ENCODE peak calls at places on chromosomes 12 and 14, in nine cellular contexts. B, A, X, W, C, H, U, S and T are unnamed samples. For H3K4me1, the result is how much of the 10 kb centered on the place peaks cover.

GRCh38 chr12:85190728-85191127 is 89.3 kb upstream of the ALX1 start:
- DNase-seq in X (no peak), U (no peak), A (no peak), C (no peak), S (no peak), B (no peak), H (no peak), W (no peak), T (no peak)

GRCh38 chr14:103198429-103199140 is 75.3 kb downstream of the TNFAIP2 start:
- DNase-seq in S (no peak), X (peak), H (no peak), C (no peak), U (no peak), A (no peak), B (peak), W (no peak), T (peak)

GRCh38 chr12:10749700-10750384 is 26.7 kb upstream of the YBX3 start:
- DNase-seq in H (peak), W (peak), S (peak), U (peak), B (peak), C (peak), X (peak), A (no peak), T (peak)

GRCh38 chr14:71060274-71060673 is 153.0 kb downstream of the PCNX1 start:
- DNase-seq in S (no peak), C (no peak), X (no peak), A (no peak), U (no peak), W (no peak), H (no peak), B (no peak), T (no peak)

GRCh38 chr12:69468237-69469026 is 1.8 kb upstream of the FRS2 start:
- DNase-seq in C (no peak), H (no peak), X (no peak), S (no peak), B (no peak), A (no peak), W (no peak), U (no peak), T (no peak)

GRCh38 chr14:90608281-90608680 is 207.9 kb downstream of the TTC7B start:
- DNase-seq in S (no peak), X (no peak), U (no peak), H (no peak), C (no peak), W (no peak), A (no peak), B (no peak), T (no peak)

GRCh38 chr12:52006726-52007157 is at the start of gene TAMALIN:
- DNase-seq in B (peak), S (peak), H (peak), C (peak), X (no peak), U (no peak), W (peak), A (no peak), T (no peak)

GRCh38 chr12:129245769-129246168 is 392.5 kb downstream of the GLT1D1 start:
- DNase-seq in H (no peak), S (no peak), B (no peak), X (no peak), A (no peak), W (no peak), C (no peak), U (no peak), T (no peak)

GRCh38 chr14:56892959-56893358 is 82.7 kb upstream of the OTX2 start:
- DNase-seq in U (no peak), H (no peak), C (no peak), A (no peak), S (no peak), B (no peak), W (no peak), X (no peak), T (no peak)

GRCh38 chr14:100881211-100882025 is 22.1 kb downstream of the RTL1 start:
- DNase-seq in B (no peak), H (no peak), S (no peak), C (no peak), W (no peak), A (no peak), X (no peak), U (no peak), T (no peak)

GRCh38 chr14:101559624-101560533 is 1.4 kb upstream of the DIO3 start:
- DNase-seq in S (no peak), W (peak), C (peak), U (no peak), H (no peak), A (no peak), X (no peak), B (no peak), T (no peak)

GRCh38 chr14:34359423-34360120 is 102.5 kb downstream of the SPTSSA start:
- DNase-seq in C (no peak), H (no peak), B (no peak), W (peak), U (no peak), S (no peak), X (no peak), A (no peak), T (no peak)

GRCh38 chr12:121806556-121807308 is 2.9 kb downstream of the SETD1B start:
- DNase-seq in W (no peak), H (no peak), X (no peak), A (no peak), C (no peak), S (peak), B (no peak), U (no peak), T (no peak)

GRCh38 chr12:20829919-20830318 is 19.4 kb downstream of the SLCO1B3 start:
- DNase-seq in H (no peak), X (no peak), U (no peak), C (no peak), A (no peak), S (no peak), W (no peak), B (no peak), T (no peak)

DNA sequence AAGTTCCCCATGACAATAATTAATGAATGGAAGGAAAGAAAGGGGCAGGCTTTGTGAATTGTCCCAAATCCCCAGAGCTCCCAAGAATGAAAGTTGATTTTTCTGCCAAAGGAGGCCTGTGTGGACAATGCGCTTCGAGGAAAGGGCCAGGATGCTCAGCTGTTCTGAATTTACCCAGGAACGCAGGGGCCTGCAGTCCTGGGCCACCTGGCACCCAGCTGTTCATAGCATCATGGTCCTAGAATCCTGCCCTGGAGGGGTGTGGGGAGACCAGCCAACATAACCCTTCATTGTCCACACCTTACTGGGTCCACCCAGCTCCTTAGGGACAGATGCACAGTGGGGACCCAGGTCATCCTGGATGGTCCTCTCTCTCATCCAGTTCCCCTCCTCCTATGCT is 587.5 kb downstream of the BCL11B start:
- DNase-seq in S (no peak), B (no peak), H (no peak), C (no peak), A (no peak), W (no peak), X (no peak), U (no peak), T (no peak)
- H3K4me1 ChIP-seq in S (under half), B (under half), H (under half), C (under half), A (under half), W (under half), X (under half), U (under half), T (under half)

GRCh38 chr12:16225692-16226091 is 51.8 kb downstream of the SLC15A5 start:
- DNase-seq in U (no peak), S (no peak), C (no peak), W (no peak), A (no peak), H (no peak), B (no peak), X (no peak), T (no peak)

GRCh38 chr12:16229676-16230075 is 47.8 kb downstream of the SLC15A5 start:
- DNase-seq in S (no peak), H (no peak), X (no peak), C (no peak), U (no peak), W (no peak), A (no peak), B (no peak), T (no peak)

GRCh38 chr12:16224196-16224595 is 53.3 kb downstream of the SLC15A5 start:
- DNase-seq in C (no peak), W (no peak), U (no peak), H (no peak), S (no peak), A (no peak), B (no peak), X (no peak), T (no peak)

GRCh38 chr12:16228067-16228466 is 49.4 kb downstream of the SLC15A5 start:
- DNase-seq in S (no peak), C (no peak), B (no peak), U (no peak), X (no peak), W (no peak), A (no peak), H (no peak), T (no peak)
- TF ChIP-seq POLR2A in S (no peak), C (no peak), B (no peak), U (no peak), X (no peak), W (no peak), A (no peak), H (no peak), T (no peak)

DNA sequence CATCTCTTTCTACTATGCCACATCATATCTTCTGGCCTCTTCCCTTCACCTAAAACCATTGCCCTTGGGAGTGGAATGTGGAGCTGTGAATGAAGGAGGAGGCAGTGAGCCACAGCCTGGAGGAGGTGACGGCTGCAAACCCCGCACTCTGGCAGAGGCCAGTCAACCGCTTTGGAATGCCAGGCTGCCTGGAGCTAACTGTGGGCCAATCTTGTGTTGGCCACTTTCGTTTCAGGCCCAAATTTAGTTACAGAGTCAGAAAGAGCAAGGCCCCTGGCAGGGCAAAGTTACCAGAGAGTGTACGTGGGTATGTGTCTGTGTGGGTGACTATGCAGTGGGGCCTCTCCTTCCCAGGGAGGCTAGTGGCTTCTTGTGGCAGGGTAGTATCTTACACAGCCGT is 40.1 kb downstream of the CACNA1C start:
- DNase-seq in S (peak), A (no peak), U (no peak), H (no peak), B (no peak), C (no peak), W (no peak), X (no peak), T (no peak)
- H3K4me1 ChIP-seq in S (half or more), A (under half), U (under half), H (under half), B (under half), C (under half), W (under half), X (under half), T (under half)

GRCh38 chr14:75277796-75278421 is 719 bp upstream of the FOS start:
- DNase-seq in X (no peak), S (no peak), B (no peak), A (no peak), H (no peak), C (no peak), U (no peak), W (no peak), T (no peak)

GRCh38 chr14:75278422-75279152 is at the start of gene FOS:
- DNase-seq in H (peak), W (peak), S (peak), A (peak), C (peak), X (peak), U (peak), B (peak), T (peak)

GRCh38 chr14:75275598-75275997 is 3.0 kb upstream of the FOS start:
- DNase-seq in S (no peak), W (no peak), C (no peak), A (no peak), B (no peak), X (no peak), H (no peak), U (no peak), T (peak)

GRCh38 chr14:75279153-75279738 is 618 bp downstream of the FOS start:
- DNase-seq in B (peak), C (peak), U (no peak), S (peak), X (no peak), W (peak), A (no peak), H (no peak), T (no peak)

DNA sequence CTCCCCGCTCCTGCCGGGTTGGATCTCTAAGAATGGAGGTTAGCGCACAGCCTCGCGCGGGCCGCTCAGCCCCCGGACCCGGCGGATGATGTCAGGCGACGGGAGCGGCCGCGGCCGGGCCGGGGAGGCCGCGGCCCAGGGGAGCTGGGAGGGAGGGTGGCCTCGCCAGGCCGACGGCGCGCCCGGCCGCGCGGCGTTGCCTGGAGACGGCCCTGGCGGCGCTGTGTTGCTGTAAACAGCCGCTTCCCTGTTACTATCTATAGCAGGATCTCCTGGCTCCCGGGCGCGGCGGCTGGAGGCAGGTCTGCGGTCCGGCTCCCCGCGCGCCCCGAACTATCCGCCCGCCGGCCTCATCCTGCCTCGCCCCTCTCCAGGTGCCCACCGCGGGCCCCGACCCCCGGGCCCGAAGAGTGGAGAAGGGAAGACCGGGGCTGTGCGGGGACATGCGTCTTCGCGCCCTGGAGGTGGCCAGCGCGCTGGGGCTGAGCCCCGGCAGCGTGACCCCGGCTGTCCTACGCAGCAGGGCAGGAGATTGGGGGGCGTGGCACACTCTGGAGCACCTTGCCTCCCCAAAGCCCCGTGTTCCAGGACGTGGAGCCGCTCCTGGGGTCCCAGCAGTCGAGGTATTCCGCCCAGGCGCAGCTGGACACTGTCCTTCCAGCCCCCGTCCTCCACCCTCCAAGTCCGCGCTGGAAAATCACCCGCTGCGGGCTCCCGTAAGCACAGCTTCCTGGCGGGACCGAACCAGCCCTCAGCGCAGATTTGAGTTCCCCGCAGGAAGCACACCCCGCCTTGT is 1.4 kb upstream of the FOS start:
- DNase-seq in S (peak), H (peak), W (peak), C (peak), B (peak), X (peak), U (no peak), A (no peak), T (peak)
- TF ChIP-seq POLR2A in S (peak), H (peak), W (peak), C (peak), B (peak), X (no peak), U (no peak), A (peak), T (peak)